ENCODE peak calls at places on chromosomes 1 and 21, in eight cellular contexts. X, V, R, A, F, H, N and L are unnamed samples.

GRCh38 chr1:10624256-10625050 is 149.7 kb downstream of the PEX14 start:
- DNase-seq in X (no peak), V (no peak), R (no peak), A (no peak), F (peak; percentile 66), H (peak; percentile 25), N (peak; percentile 62), L (no peak)

GRCh38 chr1:207134550-207134949 is 30.5 kb downstream of the C4BPA start:
- DNase-seq in X (no peak), V (no peak), R (no peak), A (no peak), F (no peak), H (no peak), N (no peak), L (no peak)

GRCh38 chr1:206001476-206001888 is 1.7 kb downstream of the RAB7B start:
- DNase-seq in X (peak; percentile 80), V (peak; percentile 41), R (no peak), A (peak; percentile 73), F (no peak), H (no peak), N (peak; percentile 73), L (peak; percentile 18)

GRCh38 chr21:27246741-27247140 is 279.9 kb upstream of the ADAMTS5 start:
- DNase-seq in X (no peak), V (no peak), R (no peak), A (no peak), F (no peak), H (no peak), N (no peak), L (no peak)

GRCh38 chr21:39776589-39776988 is 31.6 kb downstream of the IGSF5 start:
- DNase-seq in X (no peak), V (no peak), R (no peak), A (no peak), F (no peak), H (no peak), N (no peak), L (no peak)

GRCh38 chr1:14437410-14437913 is 161.0 kb upstream of the KAZN start:
- DNase-seq in X (no peak), V (no peak), R (no peak), A (no peak), F (no peak), H (no peak), N (no peak), L (no peak)

GRCh38 chr21:45779226-45779625 is 135.7 kb downstream of the PCBP3 start:
- DNase-seq in X (no peak), V (no peak), R (no peak), A (no peak), F (no peak), H (no peak), N (no peak), L (no peak)

GRCh38 chr21:30248844-30249243 is 32.9 kb upstream of the CLDN8 start:
- DNase-seq in X (no peak), V (no peak), R (no peak), A (no peak), F (no peak), H (no peak), N (no peak), L (no peak)

GRCh38 chr1:99728494-99729235 is 37.8 kb downstream of the FRRS1 start:
- DNase-seq in X (no peak), V (no peak), R (peak; percentile 56), A (peak; percentile 41), F (no peak), H (no peak), N (no peak), L (no peak)

GRCh38 chr1:37596182-37596667 is 488 bp upstream of the GNL2 start:
- DNase-seq in X (no peak), V (no peak), R (no peak), A (no peak), F (no peak), H (no peak), N (no peak), L (no peak)

GRCh38 chr1:82778612-82779011 is 977.9 kb downstream of the ADGRL2 start:
- DNase-seq in X (peak; percentile 22), V (no peak), R (peak; percentile 29), A (no peak), F (no peak), H (no peak), N (no peak), L (no peak)

GRCh38 chr1:2098301-2098698 is 48.1 kb downstream of the PRKCZ start:
- DNase-seq in X (peak; percentile 42), V (no peak), R (no peak), A (no peak), F (no peak), H (no peak), N (no peak), L (no peak)

GRCh38 chr1:51953079-51953478 is 37.4 kb downstream of the RAB3B start:
- DNase-seq in X (no peak), V (no peak), R (no peak), A (no peak), F (no peak), H (no peak), N (no peak), L (no peak)

GRCh38 chr1:178371999-178372398 is 124.8 kb downstream of the CLEC20A start:
- DNase-seq in X (no peak), V (no peak), R (no peak), A (no peak), F (no peak), H (no peak), N (no peak), L (no peak)

GRCh38 chr1:112722601-112723510 is 7.7 kb upstream of the PPM1J start:
- DNase-seq in X (peak; percentile 52), V (no peak), R (no peak), A (no peak), F (no peak), H (peak; percentile 65), N (peak; percentile 61), L (no peak)

GRCh38 chr1:197481101-197481500 is 213.0 kb downstream of the CRB1 start:
- DNase-seq in X (no peak), V (no peak), R (peak; percentile 26), A (no peak), F (no peak), H (no peak), N (no peak), L (no peak)

GRCh38 chr1:182861994-182862393 is 22.8 kb downstream of the DHX9 start:
- DNase-seq in X (no peak), V (no peak), R (no peak), A (no peak), F (no peak), H (no peak), N (no peak), L (no peak)

DNA sequence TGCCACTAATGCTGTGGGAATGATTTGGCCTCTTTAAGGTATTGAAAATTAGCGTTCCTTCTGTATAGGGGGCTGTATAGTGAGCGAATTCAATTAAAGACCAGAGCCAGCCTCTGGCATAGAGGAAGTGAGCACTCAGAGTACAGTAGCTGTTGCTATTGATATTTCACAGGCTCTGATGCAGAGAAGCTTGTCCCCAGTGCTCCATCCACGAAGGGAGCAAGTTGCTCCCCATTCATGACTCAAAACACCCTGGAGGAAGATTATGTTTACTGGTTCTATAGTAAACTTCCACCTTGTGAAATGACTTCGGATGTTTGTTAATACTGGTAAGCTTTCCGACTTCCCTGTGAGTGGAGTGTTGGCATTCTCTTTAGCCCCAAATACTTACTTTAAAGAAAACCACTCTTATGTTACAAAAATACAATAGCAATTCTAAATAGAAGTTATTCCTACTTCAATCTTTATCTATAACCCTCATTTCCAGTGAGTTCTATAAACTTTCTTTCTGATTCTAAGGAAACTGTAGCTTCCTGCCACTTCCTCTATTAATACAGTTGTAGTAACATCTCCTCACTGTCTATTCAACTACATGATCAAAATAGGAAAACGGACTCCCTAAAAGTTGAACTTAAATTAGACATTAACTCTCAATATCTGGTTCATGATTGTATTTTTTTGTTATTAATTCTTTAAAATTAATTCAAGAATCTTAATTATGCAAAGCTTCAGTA is 46.5 kb downstream of the ZNF281 start:
- DNase-seq in X (no peak), V (no peak), R (no peak), A (no peak), F (no peak), H (no peak), N (no peak), L (no peak)
- H3K4me3 ChIP-seq in X (no peak overlapping the region), V (no peak overlapping the region), R (no peak overlapping the region), A (no peak overlapping the region), F (no peak overlapping the region), H (no peak overlapping the region), N (no peak overlapping the region), L (no peak overlapping the region)

GRCh38 chr1:165892935-165893334 is 65.5 kb downstream of the UCK2 start:
- DNase-seq in X (no peak), V (no peak), R (no peak), A (no peak), F (no peak), H (no peak), N (no peak), L (no peak)
- H3K4me1 ChIP-seq in X (peaks cover 5% of the 10 kb centered on the region), V (peaks cover 35% of the 10 kb centered on the region), R (peaks cover 5% of the 10 kb centered on the region), A (no peaks in the 10 kb centered on the region), F (peaks cover 62% of the 10 kb centered on the region), H (no peaks in the 10 kb centered on the region), N (no peaks in the 10 kb centered on the region), L (no peaks in the 10 kb centered on the region)

DNA sequence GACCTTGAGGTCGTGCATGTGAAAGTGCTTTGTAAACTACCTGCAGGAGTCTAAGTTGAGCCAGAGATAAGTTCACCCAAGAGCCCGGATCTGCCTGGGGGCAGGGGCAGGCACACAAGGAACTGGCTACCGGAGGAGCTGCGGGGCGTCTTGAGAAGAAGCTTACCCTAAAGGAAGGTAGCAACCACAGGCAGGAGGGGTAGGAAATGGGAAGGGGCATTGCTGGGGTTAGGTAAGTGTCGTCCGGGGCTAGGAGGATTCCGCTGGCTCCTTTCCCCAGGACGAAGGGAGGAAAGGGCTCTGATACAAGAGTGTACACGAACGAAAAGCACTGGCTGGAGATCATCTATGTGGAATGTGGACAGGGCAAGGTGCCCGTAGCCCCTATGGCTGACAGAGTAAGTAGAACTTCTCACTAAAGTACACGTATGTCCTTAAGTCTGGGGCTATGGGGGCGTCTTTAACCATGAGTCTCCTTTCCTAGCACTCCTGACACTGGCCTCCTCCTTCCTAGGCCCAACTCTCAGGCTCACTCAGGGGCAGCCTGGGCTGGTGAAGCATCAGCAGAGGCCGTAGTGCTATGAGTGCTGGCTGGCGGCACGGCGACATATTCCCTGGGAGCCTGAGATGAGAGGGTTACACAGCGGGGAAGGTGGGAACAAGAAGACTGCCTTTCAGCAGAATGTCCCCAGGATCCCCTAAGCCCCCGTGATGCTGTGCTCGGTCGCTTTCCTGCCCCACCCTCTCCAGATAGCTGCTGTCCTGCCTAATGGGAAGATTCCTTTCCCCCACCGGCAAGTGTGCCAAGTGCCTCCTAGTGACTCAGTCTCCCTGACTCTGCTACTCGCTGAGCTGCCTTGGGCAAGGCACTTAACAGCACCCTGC is 9.1 kb upstream of the GALNT2 start:
- DNase-seq in X (no peak), V (no peak), R (no peak), A (no peak), F (no peak), H (no peak), N (no peak), L (no peak)
- H3K27me3 ChIP-seq in X (no peaks in the 10 kb centered on the region), V (no peaks in the 10 kb centered on the region), R (no peaks in the 10 kb centered on the region), A (no peaks in the 10 kb centered on the region), F (no peaks in the 10 kb centered on the region), H (no peaks in the 10 kb centered on the region), N (no peaks in the 10 kb centered on the region), L (no peaks in the 10 kb centered on the region)

GRCh38 chr1:30527511-30528140 is 195.8 kb downstream of the MATN1 start:
- DNase-seq in X (no peak), V (no peak), R (no peak), A (no peak), F (peak; percentile 21), H (peak; percentile 17), N (peak; percentile 33), L (no peak)
- H3K4me3 ChIP-seq in X (no peak overlapping the region), V (no peak overlapping the region), R (no peak overlapping the region), A (no peak overlapping the region), F (no peak overlapping the region), H (no peak overlapping the region), N (no peak overlapping the region), L (no peak overlapping the region)